ENCODE peak calls at places on chromosomes 3 and 15, in five cellular contexts. R, E, H, P and X are unnamed samples.

GRCh38 chr3:171320721-171321120 is 139.5 kb downstream of the TNIK start:
- DNase-seq in R (no peak), H (no peak), P (no peak), E (peak; percentile 34), X (no peak)

GRCh38 chr3:85483986-85484385 is 525.2 kb downstream of the CADM2 start:
- DNase-seq in H (no peak), P (no peak), E (no peak), R (no peak), X (no peak)

GRCh38 chr15:101244889-101245668 is 6.8 kb downstream of the CHSY1 start:
- DNase-seq in E (no peak), H (no peak), R (no peak), P (no peak), X (no peak)

GRCh38 chr15:91751611-91752010 is 101.9 kb upstream of the SLCO3A1 start:
- DNase-seq in H (no peak), R (no peak), E (no peak), P (no peak), X (no peak)

GRCh38 chr15:58539548-58539947 is 107.8 kb downstream of the LIPC start:
- DNase-seq in E (no peak), H (no peak), R (no peak), P (no peak), X (no peak)

GRCh38 chr15:74613953-74614743 is 1.5 kb upstream of the CLK3 start:
- DNase-seq in R (peak; percentile 80), E (no peak), P (no peak), H (peak; percentile 28), X (peak; percentile 35)

GRCh38 chr3:66276705-66277274 is 56.0 kb downstream of the SLC25A26 start:
- DNase-seq in H (peak; percentile 79), R (peak; percentile 61), E (peak; percentile 46), P (peak; percentile 42), X (no peak)

GRCh38 chr15:68517285-68517711 is 61.5 kb upstream of the CORO2B start:
- DNase-seq in E (peak; percentile 68), P (no peak), R (peak; percentile 24), H (peak; percentile 66), X (no peak)

GRCh38 chr15:93451822-93452221 is 362.8 kb upstream of the RGMA start:
- DNase-seq in E (no peak), R (no peak), H (no peak), P (no peak), X (no peak)

GRCh38 chr3:186239321-186239720 is 122.7 kb downstream of the DGKG start:
- DNase-seq in E (no peak), P (no peak), R (no peak), H (peak; percentile 87), X (no peak)

GRCh38 chr3:169744332-169745054 is 20.4 kb downstream of the TERC start:
- DNase-seq in H (peak; percentile 38), P (peak; percentile 13), R (peak; percentile 31), E (peak; percentile 12), X (no peak)

GRCh38 chr3:16013563-16013962 is 160.9 kb upstream of the GALNT15 start:
- DNase-seq in P (peak; percentile 6), E (peak; percentile 54), R (no peak), H (no peak), X (no peak)

GRCh38 chr3:45473841-45474240 is 85.5 kb downstream of the LARS2 start:
- DNase-seq in P (no peak), R (no peak), E (peak; percentile 67), H (no peak), X (no peak)

GRCh38 chr3:146889616-146890015 is 284.5 kb upstream of the PLSCR5 start:
- DNase-seq in R (no peak), H (no peak), E (no peak), P (no peak), X (no peak)

GRCh38 chr15:61871926-61872522 is 188.2 kb downstream of the VPS13C start:
- DNase-seq in R (no peak), P (no peak), H (peak; percentile 25), E (no peak), X (no peak)

GRCh38 chr15:36940636-36941285 is 159.6 kb downstream of the MEIS2 start:
- DNase-seq in H (no peak), P (no peak), E (no peak), R (no peak), X (no peak)

GRCh38 chr3:58494107-58494506 is 2.2 kb downstream of the KCTD6 start:
- DNase-seq in E (no peak), R (no peak), P (no peak), H (no peak), X (no peak)

GRCh38 chr3:101849714-101850326 is 506 bp downstream of the NFKBIZ start:
- DNase-seq in E (no peak), R (peak; percentile 40), H (peak; percentile 68), P (no peak), X (no peak)

GRCh38 chr15:93852761-93853160 is 378.6 kb upstream of the MCTP2 start:
- DNase-seq in P (peak; percentile 46), E (no peak), R (no peak), H (no peak), X (no peak)

GRCh38 chr3:124826703-124827102 is 60.5 kb downstream of the ITGB5 start:
- DNase-seq in P (peak; percentile 77), R (no peak), H (peak; percentile 75), E (peak; percentile 95), X (no peak)

GRCh38 chr3:186417791-186418190 is 55.8 kb upstream of the DGKG start:
- DNase-seq in P (peak; percentile 93), R (no peak), H (no peak), E (peak; percentile 87), X (no peak)

GRCh38 chr3:67382551-67382950 is 271.9 kb downstream of the SUCLG2 start:
- DNase-seq in H (peak; percentile 34), P (no peak), R (no peak), E (no peak), X (peak; percentile 38)

DNA sequence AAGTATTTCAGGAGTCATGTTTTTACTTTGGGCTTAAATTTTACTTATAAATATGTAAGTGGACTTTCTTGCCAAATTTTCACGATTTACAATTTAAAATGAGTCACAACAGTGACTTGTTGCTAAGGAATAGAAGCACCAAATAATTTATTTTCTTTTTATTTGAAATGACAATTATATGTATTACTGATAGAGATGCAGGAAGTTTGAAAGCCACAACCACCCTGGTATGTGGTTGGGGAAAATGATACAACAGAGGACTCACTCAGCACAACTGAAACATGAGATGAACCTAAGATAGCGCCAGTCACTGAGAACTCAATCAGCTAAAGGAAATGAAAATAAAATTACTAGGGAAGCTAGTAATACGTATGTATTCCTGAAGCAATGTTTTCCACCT is 90.2 kb downstream of the FMN1 start:
- DNase-seq in R (no peak), H (no peak), E (peak; percentile 81), P (peak; percentile 81), X (no peak)
- H3K4me1 ChIP-seq in R (no peaks in the 10 kb centered on the region), H (peaks cover 3% of the 10 kb centered on the region), E (peaks cover 8% of the 10 kb centered on the region), P (peaks cover 5% of the 10 kb centered on the region), X (no peaks in the 10 kb centered on the region)

GRCh38 chr3:32837366-32837765 is 19.6 kb downstream of the TRIM71 start:
- DNase-seq in P (no peak), E (no peak), R (no peak), H (no peak), X (no peak)
- H3K9ac ChIP-seq in P (no peak overlapping the region), E (no peak overlapping the region), R (no peak overlapping the region), H (peak overlapping the region; percentile 14), X (no peak overlapping the region)

DNA sequence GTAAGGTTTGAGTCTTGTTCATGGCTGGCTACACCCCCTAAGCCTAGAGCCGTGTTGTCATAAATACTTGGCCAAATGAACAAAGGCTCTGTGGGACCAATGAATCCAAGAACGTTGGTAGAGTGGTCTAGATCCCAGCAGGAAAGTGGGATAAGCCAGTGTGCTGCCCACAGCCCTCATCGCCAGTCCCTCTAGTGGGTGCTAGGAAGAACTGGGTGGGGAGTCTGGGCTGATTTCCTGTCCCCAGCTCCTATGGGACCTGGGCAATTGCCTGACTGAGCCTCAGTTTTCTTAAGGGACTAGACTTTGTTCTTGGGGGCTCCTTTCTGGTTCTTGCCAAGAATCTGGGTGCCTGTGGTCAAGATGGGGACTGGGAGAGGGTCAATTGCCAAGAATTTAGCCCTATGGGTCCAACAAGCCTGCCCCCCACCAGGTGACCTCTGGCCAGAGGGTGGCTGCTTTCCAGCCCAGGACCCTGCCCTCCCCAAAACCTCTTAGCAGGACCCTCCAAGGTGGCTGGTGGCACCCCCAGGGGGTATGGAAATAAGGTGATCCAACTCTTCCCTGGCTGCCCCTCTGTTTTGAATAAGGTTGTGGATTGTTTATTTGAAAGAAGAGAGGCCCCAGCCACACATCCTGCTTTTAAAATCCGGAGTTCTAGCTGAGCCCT is 42.7 kb downstream of the SMAD6 start:
- DNase-seq in H (no peak), R (no peak), E (no peak), P (no peak), X (no peak)
- H3K4me1 ChIP-seq in H (peaks cover 28% of the 10 kb centered on the region), R (peaks cover 14% of the 10 kb centered on the region), E (peaks cover 32% of the 10 kb centered on the region), P (peaks cover 5% of the 10 kb centered on the region), X (peaks cover 42% of the 10 kb centered on the region)

DNA sequence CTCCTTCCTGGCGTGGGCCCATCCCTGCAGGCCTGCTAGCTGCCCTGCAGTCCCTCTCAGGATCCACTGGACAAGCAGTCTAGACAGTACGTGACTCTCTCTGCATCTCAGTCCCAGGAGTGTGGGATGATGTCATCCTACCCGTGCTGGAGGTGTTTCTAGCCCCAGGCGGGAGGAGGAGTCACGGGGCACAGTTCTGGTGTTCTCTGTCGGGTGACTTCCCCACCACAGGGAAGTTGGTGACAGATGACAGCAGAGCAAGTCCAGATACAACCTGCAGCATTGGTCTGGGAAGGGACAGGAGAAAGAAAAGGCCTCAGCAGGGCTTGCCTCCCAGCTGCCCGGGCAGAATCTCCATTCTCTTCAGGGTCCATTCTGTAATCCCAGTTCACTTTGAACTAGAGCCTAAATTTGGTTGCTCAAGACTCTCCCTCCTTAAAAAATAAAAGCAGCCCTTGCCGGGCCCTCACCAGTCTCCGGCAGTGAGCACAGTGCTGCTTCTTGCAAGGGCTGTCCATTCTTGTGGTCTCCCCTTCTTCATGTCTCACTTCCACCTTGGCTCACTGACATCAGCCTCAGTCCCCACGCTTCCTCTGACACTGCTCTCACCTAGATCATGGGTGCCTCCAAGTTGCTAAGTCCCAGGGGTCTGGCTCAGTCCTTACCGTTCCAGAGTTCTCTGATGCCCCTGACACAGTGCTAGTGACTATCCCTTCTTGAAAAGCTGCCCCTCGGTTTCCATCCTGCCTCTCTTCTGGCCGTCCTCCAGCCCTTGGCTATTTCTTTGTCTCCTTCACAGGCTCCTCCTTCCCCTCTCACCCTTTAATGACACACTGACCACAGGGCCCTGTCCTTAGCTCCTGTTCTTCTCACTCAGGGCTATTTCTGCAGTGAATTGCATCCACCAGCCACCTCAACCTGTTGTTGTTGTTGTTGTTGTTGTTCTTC is 30.8 kb downstream of the SLC28A1 start:
- DNase-seq in R (no peak), H (peak; percentile 96), E (peak; percentile 96), P (peak; percentile 92), X (peak; percentile 93)
- H3K9ac ChIP-seq in R (peak overlapping the region; percentile 50), H (no peak overlapping the region), E (peak overlapping the region; percentile 75), P (no peak overlapping the region), X (no peak overlapping the region)